ENCODE peak calls at places on chromosomes 12 and 14, in four cellular contexts. One of them, this sample, is unnamed.
A peak's percentile ranks its signal among the peaks of the same experiment; 100 is the strongest.

GRCh38 chr12:116878567-116879508 is 2.4 kb downstream of the HRK start:
- DNase-seq in H9: peak; percentile 64
- DNase-seq in IMR-90: no peak
- DNase-seq in H1: peak; percentile 71
- DNase-seq in this sample: peak; percentile 43

GRCh38 chr12:74725154-74725553 is 187.5 kb downstream of the ATXN7L3B start:
- DNase-seq in H9: no peak
- DNase-seq in IMR-90: peak; percentile 46
- DNase-seq in H1: no peak
- DNase-seq in this sample: no peak

GRCh38 chr14:53032161-53032803 is 81.4 kb upstream of the FERMT2 start:
- DNase-seq in H9: no peak
- DNase-seq in IMR-90: peak; percentile 88
- DNase-seq in H1: no peak
- DNase-seq in this sample: no peak

GRCh38 chr12:76158518-76159321 is 74.2 kb upstream of the NAP1L1 start:
- DNase-seq in H9: peak; percentile 78
- DNase-seq in IMR-90: peak; percentile 84
- DNase-seq in H1: peak; percentile 73
- DNase-seq in this sample: peak; percentile 83

GRCh38 chr12:71439613-71440392 is at the start of gene LGR5:
- DNase-seq in H9: peak; percentile 76
- DNase-seq in IMR-90: peak; percentile 7
- DNase-seq in H1: peak; percentile 73
- DNase-seq in this sample: peak; percentile 84

GRCh38 chr12:60935981-60936761 is 1324.0 kb upstream of the USP15 start:
- DNase-seq in H9: peak; percentile 51
- DNase-seq in IMR-90: no peak
- DNase-seq in H1: no peak
- DNase-seq in this sample: peak; percentile 54

GRCh38 chr14:39368261-39368959 is 63.8 kb downstream of the FBXO33 start:
- DNase-seq in H9: peak; percentile 80
- DNase-seq in IMR-90: peak; percentile 78
- DNase-seq in H1: peak; percentile 63
- DNase-seq in this sample: peak; percentile 96

GRCh38 chr12:38736821-38737220 is 168.6 kb downstream of the CPNE8 start:
- DNase-seq in H9: no peak
- DNase-seq in IMR-90: no peak
- DNase-seq in H1: no peak
- DNase-seq in this sample: no peak

GRCh38 chr12:95201056-95201670 is 16.1 kb downstream of the FGD6 start:
- DNase-seq in H9: no peak
- DNase-seq in IMR-90: peak; percentile 64
- DNase-seq in H1: no peak
- DNase-seq in this sample: no peak

GRCh38 chr14:31038521-31039166 is 12.5 kb upstream of the STRN3 start:
- DNase-seq in H9: no peak
- DNase-seq in IMR-90: no peak
- DNase-seq in H1: no peak
- DNase-seq in this sample: peak; percentile 84

GRCh38 chr12:106248849-106249371 is 1.1 kb upstream of the CKAP4 start:
- DNase-seq in H9: no peak
- DNase-seq in IMR-90: peak; percentile 68
- DNase-seq in H1: no peak
- DNase-seq in this sample: no peak

GRCh38 chr14:59310644-59311043 is 122.2 kb downstream of the DAAM1 start:
- DNase-seq in H9: no peak
- DNase-seq in IMR-90: no peak
- DNase-seq in H1: no peak
- DNase-seq in this sample: no peak

GRCh38 chr14:24965934-24966593 is 83.9 kb downstream of the STXBP6 start:
- DNase-seq in H9: no peak
- DNase-seq in IMR-90: peak; percentile 90
- DNase-seq in H1: no peak
- DNase-seq in this sample: peak; percentile 61

GRCh38 chr14:99678198-99678597 is 5.9 kb upstream of the CYP46A1 start:
- DNase-seq in H9: no peak
- DNase-seq in IMR-90: no peak
- DNase-seq in H1: no peak
- DNase-seq in this sample: no peak

GRCh38 chr12:71299541-71300376 is 139.8 kb upstream of the LGR5 start:
- DNase-seq in H9: no peak
- DNase-seq in IMR-90: no peak
- DNase-seq in H1: no peak
- DNase-seq in this sample: no peak

GRCh38 chr12:130685250-130685649 is 30.8 kb downstream of the RIMBP2 start:
- DNase-seq in H9: no peak
- DNase-seq in IMR-90: no peak
- DNase-seq in H1: no peak
- DNase-seq in this sample: peak; percentile 25

GRCh38 chr14:56181666-56182065 is 63.5 kb downstream of the PELI2 start:
- DNase-seq in H9: no peak
- DNase-seq in IMR-90: peak; percentile 36
- DNase-seq in H1: no peak
- DNase-seq in this sample: no peak

GRCh38 chr12:28563926-28564325 is 373.7 kb downstream of the CCDC91 start:
- DNase-seq in H9: no peak
- DNase-seq in IMR-90: peak; percentile 91
- DNase-seq in H1: no peak
- DNase-seq in this sample: no peak

GRCh38 chr14:78673845-78674244 is 503.7 kb downstream of the NRXN3 start:
- DNase-seq in H9: peak; percentile 28
- DNase-seq in IMR-90: no peak
- DNase-seq in H1: no peak
- DNase-seq in this sample: peak; percentile 14

GRCh38 chr12:89373772-89374572 is 21.7 kb upstream of the DUSP6 start:
- DNase-seq in H9: no peak
- DNase-seq in IMR-90: peak; percentile 90
- DNase-seq in H1: no peak
- DNase-seq in this sample: no peak

GRCh38 chr14:68451676-68452387 is 341.0 kb downstream of the ZFP36L1 start:
- DNase-seq in H9: no peak
- DNase-seq in IMR-90: no peak
- DNase-seq in H1: no peak
- DNase-seq in this sample: no peak
- H3K4me2 ChIP-seq in H9: no peak overlapping the region
- H3K4me2 ChIP-seq in IMR-90: no peak overlapping the region
- H3K4me2 ChIP-seq in H1: no peak overlapping the region
- H3K4me2 ChIP-seq in this sample: no peak overlapping the region

DNA sequence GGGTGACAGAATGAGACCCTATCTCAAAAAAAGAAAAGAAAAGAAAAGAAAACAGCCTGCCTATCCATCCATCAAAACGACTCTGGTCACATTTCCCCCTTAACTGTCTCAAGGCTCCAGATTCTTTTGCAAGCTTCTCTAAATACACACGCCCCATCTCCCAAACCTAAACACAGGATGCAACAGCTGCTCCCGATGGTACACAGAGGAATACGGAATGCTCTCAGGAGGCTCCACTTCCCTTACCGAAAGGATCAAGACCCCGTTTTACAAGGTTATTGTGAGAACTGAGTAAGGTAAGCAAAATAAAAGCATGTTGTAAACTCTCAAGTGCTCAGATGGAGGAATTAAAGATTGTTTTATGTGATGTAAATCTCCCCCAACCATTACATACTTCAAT is 62.3 kb downstream of the NT5DC3 start:
- DNase-seq in H9: no peak
- DNase-seq in IMR-90: no peak
- DNase-seq in H1: no peak
- DNase-seq in this sample: no peak
- H4K5ac ChIP-seq in H9: no peak overlapping the region
- H4K5ac ChIP-seq in IMR-90: no peak overlapping the region
- H4K5ac ChIP-seq in H1: no peak overlapping the region
- H4K5ac ChIP-seq in this sample: no peak overlapping the region

GRCh38 chr14:35287481-35288013 is 4.6 kb upstream of the PSMA6 start:
- DNase-seq in H9: no peak
- DNase-seq in IMR-90: no peak
- DNase-seq in H1: no peak
- DNase-seq in this sample: no peak

GRCh38 chr14:35285991-35286564 is 6.1 kb upstream of the PSMA6 start:
- DNase-seq in H9: no peak
- DNase-seq in IMR-90: no peak
- DNase-seq in H1: no peak
- DNase-seq in this sample: no peak

GRCh38 chr14:35289623-35290022 is 2.6 kb upstream of the PSMA6 start:
- DNase-seq in H9: no peak
- DNase-seq in IMR-90: no peak
- DNase-seq in H1: no peak
- DNase-seq in this sample: no peak

GRCh38 chr14:35285168-35285990 is 6.8 kb upstream of the PSMA6 start:
- DNase-seq in H9: no peak
- DNase-seq in IMR-90: peak; percentile 8
- DNase-seq in H1: no peak
- DNase-seq in this sample: no peak

DNA sequence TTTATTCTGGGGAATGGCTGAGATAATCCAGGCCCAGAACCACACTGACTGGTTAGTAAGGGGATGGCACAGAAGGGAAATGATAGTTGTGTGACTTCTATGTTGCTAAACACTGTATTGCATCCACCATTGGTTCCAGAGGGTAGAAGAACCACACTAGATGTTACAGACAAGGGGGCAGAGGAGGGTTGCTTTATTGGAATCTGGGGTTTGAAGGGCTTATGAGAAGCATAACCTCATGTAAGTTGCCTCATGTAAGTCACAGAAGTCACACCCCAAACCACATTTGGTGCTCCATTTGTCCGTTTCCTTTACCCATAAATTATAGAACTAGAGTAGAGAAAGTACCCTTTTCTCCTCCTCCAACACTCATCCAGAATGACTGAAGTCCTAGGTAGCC is 5.5 kb upstream of the PSMA6 start:
- DNase-seq in H9: no peak
- DNase-seq in IMR-90: no peak
- DNase-seq in H1: no peak
- DNase-seq in this sample: no peak
- H2BK120ac ChIP-seq in H9: no peak overlapping the region
- H2BK120ac ChIP-seq in IMR-90: no peak overlapping the region
- H2BK120ac ChIP-seq in H1: no peak overlapping the region
- H2BK120ac ChIP-seq in this sample: no peak overlapping the region

GRCh38 chr14:83463500-83464098 is 1929.9 kb upstream of the SEL1L start:
- DNase-seq in H9: peak; percentile 53
- DNase-seq in IMR-90: peak; percentile 70
- DNase-seq in H1: peak; percentile 56
- DNase-seq in this sample: peak; percentile 75

GRCh38 chr14:83467811-83468210 is 1934.2 kb upstream of the SEL1L start:
- DNase-seq in H9: no peak
- DNase-seq in IMR-90: peak; percentile 27
- DNase-seq in H1: no peak
- DNase-seq in this sample: no peak

GRCh38 chr14:83462759-83463158 is 1929.1 kb upstream of the SEL1L start:
- DNase-seq in H9: no peak
- DNase-seq in IMR-90: no peak
- DNase-seq in H1: no peak
- DNase-seq in this sample: no peak
- H3K4me2 ChIP-seq in H9: no peak overlapping the region
- H3K4me2 ChIP-seq in IMR-90: no peak overlapping the region
- H3K4me2 ChIP-seq in H1: no peak overlapping the region
- H3K4me2 ChIP-seq in this sample: no peak overlapping the region

DNA sequence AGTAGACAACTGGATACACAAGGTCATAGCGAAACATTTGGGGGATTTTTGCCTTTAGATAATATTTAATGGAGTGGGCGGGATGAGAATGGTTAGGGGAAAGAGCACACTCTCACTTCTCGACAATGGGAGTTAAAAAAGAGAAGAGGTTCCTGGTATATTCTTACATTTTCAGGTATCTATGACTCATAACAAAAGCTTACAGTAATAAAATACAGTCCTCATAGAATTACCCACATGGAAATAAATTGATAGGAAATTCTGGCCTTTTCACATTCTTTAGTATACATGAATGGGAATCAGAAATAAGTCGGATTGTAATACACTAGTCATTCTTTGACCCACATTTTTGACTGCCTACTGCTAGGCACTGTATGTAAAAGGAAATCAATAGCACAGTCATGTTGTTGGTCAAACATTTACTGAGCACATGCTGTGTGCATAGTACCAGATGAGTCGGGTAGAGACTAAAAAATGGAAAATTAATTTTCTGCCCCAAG is 8.2 kb upstream of the CRADD start:
- DNase-seq in H9: no peak
- DNase-seq in IMR-90: no peak
- DNase-seq in H1: no peak
- DNase-seq in this sample: no peak
- H4K5ac ChIP-seq in H9: no peak overlapping the region
- H4K5ac ChIP-seq in IMR-90: no peak overlapping the region
- H4K5ac ChIP-seq in H1: no peak overlapping the region
- H4K5ac ChIP-seq in this sample: no peak overlapping the region

GRCh38 chr12:68610435-68611093 is at the start of gene RAP1B:
- DNase-seq in H9: peak; percentile 91
- DNase-seq in IMR-90: peak; percentile 90
- DNase-seq in H1: peak; percentile 83
- DNase-seq in this sample: peak; percentile 93
- H2BK120ac ChIP-seq in H9: no peak within 1 kb of the TSS
- H2BK120ac ChIP-seq in IMR-90: peak within 1 kb of the TSS; percentile 93
- H2BK120ac ChIP-seq in H1: no peak within 1 kb of the TSS
- H2BK120ac ChIP-seq in this sample: peak within 1 kb of the TSS; percentile 96

GRCh38 chr12:122825773-122826724 is 9.2 kb upstream of the HIP1R start:
- DNase-seq in H9: no peak
- DNase-seq in IMR-90: no peak
- DNase-seq in H1: no peak
- DNase-seq in this sample: no peak
- H3K4me2 ChIP-seq in H9: no peak overlapping the region
- H3K4me2 ChIP-seq in IMR-90: peak overlapping the region; percentile 98
- H3K4me2 ChIP-seq in H1: peak overlapping the region; percentile 52
- H3K4me2 ChIP-seq in this sample: no peak overlapping the region

DNA sequence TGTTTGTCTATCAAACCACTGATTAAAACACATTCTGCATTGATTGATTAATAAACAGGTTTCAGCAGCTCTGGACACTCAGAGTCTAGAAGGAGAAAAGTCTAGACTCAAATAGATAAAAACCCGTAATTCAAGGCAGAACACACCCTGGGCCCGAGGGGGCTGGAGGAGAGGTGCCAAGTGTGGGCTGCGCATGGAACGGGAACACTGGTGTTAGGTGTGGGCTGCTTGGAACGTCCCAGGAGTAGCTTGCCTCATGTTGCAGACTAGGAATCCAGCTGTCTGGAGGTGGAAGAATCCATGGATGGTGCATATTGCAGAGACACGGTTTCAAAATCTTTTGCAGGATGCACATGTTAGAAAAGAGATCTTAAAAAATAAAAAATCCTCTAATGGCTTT is 223.0 kb downstream of the APAF1 start:
- DNase-seq in H9: no peak
- DNase-seq in IMR-90: no peak
- DNase-seq in H1: no peak
- DNase-seq in this sample: no peak
- H4K5ac ChIP-seq in H9: no peak overlapping the region
- H4K5ac ChIP-seq in IMR-90: no peak overlapping the region
- H4K5ac ChIP-seq in H1: no peak overlapping the region
- H4K5ac ChIP-seq in this sample: no peak overlapping the region

This sample was measured in mesendoderm.